ENCODE peak calls at places on chromosomes 6 and 20, in eight cellular contexts. B is stimulated activated CD8-positive, alpha-beta memory T cell treated with anti-CD3 and anti-CD28 coated beads, Interleukin-7, amount 100 ng/mL, for 48 hours; Q is SJSA1; D is EL; L is activated CD4-positive, alpha-beta memory T cell treated with anti-CD3 and anti-CD28 coated beads, Interleukin-2, amount 10 ng/mL, durations not matched to agents 7 days and 5 days; U is PC-3; V is choroid plexus epithelial cell; Y is skeletal muscle cell. G is an unnamed sample.

GRCh38 chr6:117346142-117346930 is 79.4 kb downstream of the ROS1 start:
- DNase-seq in B (no peak), Q (no peak), D (peak), L (no peak), U (peak), V (peak), Y (no peak), G (peak)

GRCh38 chr6:33445020-33445676 is 9.2 kb upstream of the ZBTB9 start:
- DNase-seq in B (no peak), Q (no peak), D (no peak), L (no peak), U (no peak), V (no peak), Y (no peak), G (no peak)

GRCh38 chr20:5448449-5449118 is 131.8 kb upstream of the PROKR2 start:
- DNase-seq in B (no peak), Q (no peak), D (peak), L (peak), U (peak), V (peak), Y (peak), G (peak)

GRCh38 chr6:148559848-148560433 is 186.9 kb upstream of the UST start:
- DNase-seq in B (peak), Q (peak), D (peak), L (peak), U (peak), V (peak), Y (no peak), G (peak)

GRCh38 chr6:109783245-109783990 is 92.3 kb downstream of the FIG4 start:
- DNase-seq in B (no peak), Q (no peak), D (no peak), L (no peak), U (peak), V (peak), Y (no peak), G (no peak)

GRCh38 chr6:151002562-151002961 is 137.1 kb downstream of the MTHFD1L start:
- DNase-seq in B (no peak), Q (no peak), D (no peak), L (no peak), U (no peak), V (peak), Y (peak), G (no peak)

GRCh38 chr6:47630587-47630986 is 67.8 kb upstream of the ADGRF4 start:
- DNase-seq in B (no peak), Q (no peak), D (no peak), L (no peak), U (no peak), V (no peak), Y (no peak), G (no peak)

GRCh38 chr6:46921059-46921458 is 679 bp downstream of the ADGRF5 start:
- DNase-seq in B (no peak), Q (no peak), D (no peak), L (no peak), U (no peak), V (peak), Y (no peak), G (no peak)

GRCh38 chr20:35698298-35699126 is 640 bp downstream of the NFS1 start:
- DNase-seq in B (no peak), Q (peak), D (no peak), L (no peak), U (no peak), V (no peak), Y (no peak), G (no peak)

GRCh38 chr6:1815827-1816452 is 206.2 kb downstream of the FOXC1 start:
- DNase-seq in B (no peak), Q (no peak), D (no peak), L (no peak), U (no peak), V (no peak), Y (no peak), G (no peak)

GRCh38 chr6:33410711-33411631 is at the start of gene PHF1:
- DNase-seq in B (no peak), Q (no peak), D (peak), L (no peak), U (no peak), V (peak), Y (peak), G (peak)

GRCh38 chr6:24719125-24719931 is at the start of gene C6orf62:
- DNase-seq in B (peak), Q (no peak), D (peak), L (peak), U (peak), V (no peak), Y (no peak), G (peak)

GRCh38 chr20:40160151-40160550 is 528.9 kb downstream of the MAFB start:
- DNase-seq in B (no peak), Q (peak), D (peak), L (peak), U (peak), V (peak), Y (no peak), G (peak)

GRCh38 chr6:11423072-11423471 is 114.5 kb upstream of the TMEM170B start:
- DNase-seq in B (no peak), Q (no peak), D (peak), L (no peak), U (no peak), V (peak), Y (no peak), G (no peak)

GRCh38 chr6:6713660-6714446 is 125.3 kb downstream of the LY86 start:
- DNase-seq in B (no peak), Q (no peak), D (peak), L (no peak), U (peak), V (peak), Y (no peak), G (peak)

GRCh38 chr20:12171927-12172581 is 254.4 kb downstream of the BTBD3 start:
- DNase-seq in B (no peak), Q (no peak), D (no peak), L (no peak), U (peak), V (peak), Y (peak), G (no peak)

GRCh38 chr6:127976111-127976510 is 75.3 kb upstream of the THEMIS start:
- DNase-seq in B (no peak), Q (no peak), D (no peak), L (no peak), U (no peak), V (no peak), Y (no peak), G (no peak)

GRCh38 chr6:32849126-32849525 is 4.4 kb downstream of the TAP1 start:
- DNase-seq in B (no peak), Q (no peak), D (no peak), L (no peak), U (no peak), V (no peak), Y (no peak), G (no peak)

GRCh38 chr6:157181649-157182048 is 141.7 kb downstream of the TMEM242 start:
- DNase-seq in B (no peak), Q (no peak), D (no peak), L (no peak), U (peak), V (no peak), Y (no peak), G (no peak)

GRCh38 chr6:11613858-11614257 is 76.3 kb downstream of the TMEM170B start:
- DNase-seq in B (no peak), Q (peak), D (peak), L (no peak), U (peak), V (peak), Y (peak), G (peak)

GRCh38 chr20:64113796-64114355 is 6.5 kb upstream of the NPBWR2 start:
- DNase-seq in B (no peak), Q (no peak), D (no peak), L (no peak), U (no peak), V (no peak), Y (no peak), G (no peak)

GRCh38 chr6:106356382-106356781 is 4.1 kb upstream of the CRYBG1 start:
- DNase-seq in B (no peak), Q (no peak), D (peak), L (no peak), U (no peak), V (no peak), Y (no peak), G (no peak)

GRCh38 chr20:25286917-25287316 is 39.0 kb downstream of the PYGB start:
- DNase-seq in B (no peak), Q (no peak), D (no peak), L (no peak), U (no peak), V (no peak), Y (no peak), G (no peak)

GRCh38 chr20:44967207-44967807 is 995 bp downstream of the STK4 start:
- DNase-seq in B (no peak), Q (no peak), D (peak), L (peak), U (peak), V (peak), Y (no peak), G (peak)

GRCh38 chr6:138594042-138594636 is 94.8 kb upstream of the NHSL1 start:
- DNase-seq in B (no peak), Q (no peak), D (no peak), L (no peak), U (no peak), V (no peak), Y (no peak), G (no peak)

GRCh38 chr6:51932956-51933355 is 154.5 kb downstream of the PKHD1 start:
- DNase-seq in B (no peak), Q (no peak), D (no peak), L (no peak), U (peak), V (no peak), Y (no peak), G (no peak)

GRCh38 chr20:57089701-57090144 is 176.7 kb downstream of the BMP7 start:
- DNase-seq in B (peak), Q (peak), D (peak), L (peak), U (peak), V (peak), Y (no peak), G (no peak)

GRCh38 chr6:16473908-16474791 is 235.8 kb downstream of the GMPR start:
- DNase-seq in B (no peak), Q (no peak), D (no peak), L (no peak), U (no peak), V (no peak), Y (no peak), G (no peak)

GRCh38 chr6:29797120-29797519 is 30.5 kb upstream of the HLA-G start:
- DNase-seq in B (no peak), Q (no peak), D (peak), L (no peak), U (peak), V (peak), Y (peak), G (peak)

GRCh38 chr6:142902636-142903053 is 42.3 kb downstream of the HIVEP2 start:
- DNase-seq in B (peak), Q (peak), D (peak), L (peak), U (peak), V (peak), Y (peak), G (peak)